ENCODE peak calls at places on chromosome 3, in nine cellular contexts. W is HFFc6; Z is A172; V is T-helper 17 cell; C is neural crest cell; N is NCI-H2029; O is hippocampal formation; P is left ventricle myocardium superior; L is effector CD4-positive, alpha-beta T cell. D is an unnamed sample.
A peak's percentile ranks its signal among the peaks of the same experiment; 100 is the strongest.

GRCh38 chr3:72395654-72396415 is 452.4 kb downstream of the SHQ1 start:
- DNase-seq in N (no peak), O (no peak), W (peak; percentile 36), C (no peak), Z (no peak), L (no peak), P (no peak), V (no peak), D (no peak)

GRCh38 chr3:150960708-150961684 is 11.5 kb downstream of the CLRN1 start:
- DNase-seq in V (no peak), Z (no peak), L (no peak), P (no peak), C (no peak), O (no peak), N (no peak), W (no peak), D (no peak)

GRCh38 chr3:141105828-141106628 is 54.9 kb downstream of the SPSB4 start:
- DNase-seq in Z (peak; percentile 66), V (no peak), C (peak; percentile 72), W (peak; percentile 80), P (no peak), N (peak; percentile 81), O (peak; percentile 19), L (peak; percentile 45), D (no peak)

GRCh38 chr3:167487556-167487955 is 13.7 kb upstream of the SERPINI2 start:
- DNase-seq in V (no peak), C (no peak), N (no peak), O (no peak), L (no peak), P (no peak), W (no peak), Z (no peak), D (no peak)

GRCh38 chr3:187914231-187914630 is 169.0 kb upstream of the BCL6 start:
- DNase-seq in W (no peak), L (no peak), Z (no peak), N (no peak), O (no peak), P (no peak), C (no peak), V (no peak), D (no peak)

GRCh38 chr3:160006282-160007163 is 17.9 kb downstream of the IL12A start:
- DNase-seq in C (peak; percentile 29), L (no peak), V (no peak), N (peak; percentile 11), W (peak; percentile 58), P (peak; percentile 43), O (peak; percentile 18), Z (peak; percentile 83), D (no peak)

GRCh38 chr3:48519244-48519643 is 15.3 kb upstream of the SHISA5 start:
- DNase-seq in V (no peak), L (no peak), Z (no peak), O (no peak), P (no peak), W (no peak), C (no peak), N (no peak), D (no peak)

GRCh38 chr3:44931791-44932190 is 44.2 kb downstream of the ZDHHC3 start:
- DNase-seq in L (no peak), N (no peak), Z (no peak), W (no peak), C (no peak), P (no peak), O (no peak), V (no peak), D (no peak)

GRCh38 chr3:127151992-127152391 is 40.9 kb upstream of the PRR23E start:
- DNase-seq in L (no peak), Z (peak; percentile 39), C (no peak), N (no peak), P (no peak), O (no peak), W (peak; percentile 19), V (no peak), D (no peak)

GRCh38 chr3:184523825-184524615 is 37.6 kb upstream of the EPHB3 start:
- DNase-seq in P (no peak), V (no peak), L (no peak), O (no peak), Z (peak; percentile 88), W (peak; percentile 42), N (no peak), C (no peak), D (no peak)

GRCh38 chr3:134652409-134652831 is 1.6 kb upstream of the KY start:
- DNase-seq in P (no peak), C (no peak), O (no peak), W (no peak), V (no peak), N (peak; percentile 50), L (no peak), Z (peak; percentile 33), D (no peak)

GRCh38 chr3:179927191-179927590 is 109.5 kb downstream of the PEX5L start:
- DNase-seq in P (no peak), W (no peak), N (no peak), V (no peak), O (no peak), Z (no peak), L (no peak), C (no peak), D (no peak)

GRCh38 chr3:188520466-188520865 is 366.5 kb downstream of the LPP start:
- DNase-seq in N (no peak), Z (no peak), P (no peak), O (no peak), L (no peak), V (no peak), W (no peak), C (no peak), D (no peak)

GRCh38 chr3:40186508-40186907 is 123.0 kb upstream of the EIF1B start:
- DNase-seq in N (no peak), C (no peak), O (no peak), V (no peak), L (no peak), P (no peak), W (no peak), Z (no peak), D (no peak)

GRCh38 chr3:139173372-139174108 is 128.8 kb upstream of the PRR23C start:
- DNase-seq in Z (peak; percentile 9), N (no peak), W (no peak), C (no peak), P (no peak), L (no peak), V (no peak), O (peak; percentile 50), D (no peak)

GRCh38 chr3:123026551-123027291 is 842 bp downstream of the SEMA5B start:
- DNase-seq in P (peak; percentile 63), N (no peak), V (peak; percentile 10), Z (no peak), L (no peak), W (no peak), C (peak; percentile 39), O (peak; percentile 32), D (peak; percentile 81)

GRCh38 chr3:131454501-131454900 is 48.3 kb downstream of the MRPL3 start:
- DNase-seq in O (no peak), V (no peak), L (no peak), P (no peak), Z (no peak), N (no peak), C (no peak), W (peak; percentile 40), D (no peak)

GRCh38 chr3:31274406-31275024 is 258.2 kb upstream of the STT3B start:
- DNase-seq in V (no peak), N (no peak), W (peak; percentile 10), Z (no peak), C (no peak), O (no peak), P (no peak), L (no peak), D (no peak)

GRCh38 chr3:196138464-196138863 is 56.6 kb upstream of the TFRC start:
- DNase-seq in C (no peak), V (no peak), N (no peak), W (no peak), L (no peak), Z (no peak), P (no peak), O (no peak), D (no peak)

GRCh38 chr3:192930585-192930984 is 12.9 kb upstream of the MB21D2 start:
- DNase-seq in Z (no peak), W (no peak), V (no peak), L (no peak), N (no peak), C (no peak), O (no peak), P (no peak), D (no peak)

GRCh38 chr3:54861248-54862067 is 66.4 kb downstream of the LRTM1 start:
- DNase-seq in V (no peak), P (no peak), W (no peak), Z (no peak), N (no peak), O (no peak), C (no peak), L (no peak), D (peak; percentile 66)

GRCh38 chr3:66038384-66038725 is 363 bp downstream of the MAGI1 start:
- DNase-seq in Z (no peak), O (no peak), N (no peak), C (no peak), W (no peak), P (no peak), V (no peak), L (no peak), D (no peak)

D was measured in right cardiac atrium.